ENCODE peak calls at places on chromosome X, in four cellular contexts. W, K, D and J are unnamed samples.

GRCh38 chrX:74449937-74450330 is 28.6 kb downstream of the SLC16A2 start:
- DNase-seq in W (no peak), K (peak), D (no peak), J (no peak)

GRCh38 chrX:118554511-118554910 is 58.9 kb downstream of the DOCK11 start:
- DNase-seq in W (no peak), K (no peak), D (no peak), J (no peak)

GRCh38 chrX:9770319-9770718 is 4.7 kb upstream of the GPR143 start:
- DNase-seq in W (no peak), K (no peak), D (no peak), J (no peak)

GRCh38 chrX:24146283-24146865 is 3.2 kb upstream of the ZFX start:
- DNase-seq in W (no peak), K (peak), D (no peak), J (no peak)

GRCh38 chrX:69424161-69424560 is 80.0 kb upstream of the NALF2 start:
- DNase-seq in W (no peak), K (peak), D (peak), J (peak)

GRCh38 chrX:81890476-81890875 is 688.6 kb downstream of the SH3BGRL start:
- DNase-seq in W (no peak), K (no peak), D (no peak), J (no peak)

GRCh38 chrX:134688839-134689238 is 30.6 kb upstream of the PLAC1 start:
- DNase-seq in W (no peak), K (peak), D (no peak), J (no peak)

GRCh38 chrX:43166874-43167273 is 388.9 kb upstream of the PPP1R2C start:
- DNase-seq in W (no peak), K (no peak), D (peak), J (no peak)

GRCh38 chrX:13899607-13900006 is 82.7 kb upstream of the GPM6B start:
- DNase-seq in W (no peak), K (peak), D (no peak), J (no peak)

GRCh38 chrX:29617276-29617675 is 598.1 kb upstream of the MAGEB2 start:
- DNase-seq in W (no peak), K (no peak), D (no peak), J (no peak)
- TF ChIP-seq PHF8 in W (no peak), K (no peak), D (no peak), J (no peak)

GRCh38 chrX:71366674-71367256 is 608 bp downstream of the TAF1 start:
- DNase-seq in W (no peak), K (peak), D (no peak), J (peak)
- TF ChIP-seq PHF8 in W (no peak), K (peak), D (no peak), J (peak)

DNA sequence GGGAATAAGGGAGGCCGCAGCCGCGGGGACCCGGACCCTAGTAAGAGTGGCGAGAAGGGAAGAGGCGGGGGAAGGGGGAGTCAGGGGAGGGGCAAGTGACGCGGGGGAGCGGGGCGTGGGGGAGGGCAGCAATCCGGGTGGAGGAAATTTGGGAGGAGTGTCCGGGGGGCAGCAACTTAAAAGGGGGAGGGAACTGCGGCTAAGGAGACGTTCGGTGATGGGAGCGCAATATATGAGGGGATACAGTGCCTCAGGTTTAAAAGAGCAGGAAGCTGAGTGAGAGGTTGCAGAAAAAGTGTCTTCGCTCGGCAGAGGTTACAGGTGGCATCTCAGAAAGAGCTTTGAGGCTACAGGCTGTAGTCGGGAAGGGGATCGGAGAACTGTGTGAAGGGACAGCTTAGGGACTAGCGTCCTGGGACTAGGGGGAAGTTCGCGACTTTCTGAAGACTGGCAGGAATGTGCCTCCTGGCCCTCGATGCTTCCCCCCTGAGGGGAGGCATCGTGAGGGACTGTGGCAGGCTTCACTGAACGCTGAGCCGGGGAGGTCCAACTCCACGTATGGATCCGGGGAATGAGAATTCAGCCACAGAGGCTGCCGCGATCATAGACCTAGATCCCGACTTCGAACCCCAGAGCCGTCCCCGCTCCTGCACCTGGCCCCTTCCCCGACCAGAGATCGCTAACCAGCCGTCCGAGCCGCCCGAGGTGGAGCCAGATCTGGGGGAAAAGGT is 485 bp downstream of the FOXO4 start:
- DNase-seq in W (no peak), K (no peak), D (no peak), J (peak)
- TF ChIP-seq PHF8 in W (no peak), K (no peak), D (no peak), J (peak)

GRCh38 chrX:140918398-140919043 is 83.9 kb upstream of the SPANXB1 start:
- DNase-seq in W (peak), K (peak), D (peak), J (peak)
- TF ChIP-seq PHF8 in W (no peak), K (no peak), D (no peak), J (no peak)

GRCh38 chrX:154036513-154036912 is 16.8 kb upstream of the IRAK1 start:
- DNase-seq in W (peak), K (no peak), D (no peak), J (no peak)
- TF ChIP-seq PHF8 in W (no peak), K (no peak), D (no peak), J (no peak)

GRCh38 chrX:40243699-40244098 is 145.9 kb upstream of the BCOR start:
- DNase-seq in W (no peak), K (no peak), D (no peak), J (no peak)
- TF ChIP-seq PHF8 in W (no peak), K (no peak), D (no peak), J (no peak)

DNA sequence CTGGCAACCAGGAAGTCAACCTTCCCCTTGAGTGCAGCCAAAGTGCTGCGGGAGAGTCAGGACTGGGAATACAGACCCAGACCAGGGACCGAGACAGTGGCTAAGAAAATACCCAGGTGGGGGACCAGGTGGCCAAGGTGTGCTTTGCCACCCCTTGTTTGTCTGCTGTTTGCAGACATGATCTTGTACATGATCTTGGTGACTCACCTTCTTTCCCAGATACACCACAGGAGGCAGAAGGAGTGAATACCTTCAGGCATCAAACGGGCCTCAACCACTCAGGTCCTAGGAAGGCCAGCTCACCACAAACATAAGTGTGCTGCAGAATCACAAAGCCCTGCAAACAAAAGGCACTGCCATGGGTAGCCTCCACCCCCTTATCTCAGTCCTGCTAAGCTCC is 62.0 kb downstream of the CNGA2 start:
- DNase-seq in W (no peak), K (no peak), D (no peak), J (no peak)
- TF ChIP-seq PHF8 in W (no peak), K (no peak), D (no peak), J (no peak)